ENCODE peak calls at places on chromosomes 13 and 19, in four cellular contexts. Q is ascending aorta, M is activated B cell treated with CpG ODN at 0.5 μM for 24 hours, F is colonic mucosa. Y is an unnamed sample.

GRCh38 chr13:97238432-97238831 is 16.3 kb downstream of the MBNL2 start:
- DNase-seq in Q (no peak), F (no peak), M (no peak), Y (no peak)

GRCh38 chr19:8641908-8642547 is 11.6 kb downstream of the NFILZ start:
- DNase-seq in F (no peak), Q (no peak), M (no peak), Y (no peak)

GRCh38 chr13:29502391-29503008 is 93.0 kb downstream of the SLC7A1 start:
- DNase-seq in M (no peak), F (no peak), Q (no peak), Y (no peak)

GRCh38 chr13:46964789-46965527 is 68.1 kb upstream of the HTR2A start:
- DNase-seq in F (no peak), M (no peak), Q (no peak), Y (no peak)

GRCh38 chr13:23847545-23847944 is 41.7 kb downstream of the MIPEP start:
- DNase-seq in F (no peak), Q (no peak), M (no peak), Y (no peak)

GRCh38 chr19:40165362-40165937 is 25.8 kb upstream of the MAP3K10 start:
- DNase-seq in F (peak), Q (peak), M (peak), Y (peak)

GRCh38 chr13:95288899-95289500 is 12.3 kb downstream of the ABCC4 start:
- DNase-seq in F (no peak), M (no peak), Q (no peak), Y (no peak)

GRCh38 chr13:101150998-101151397 is 265.3 kb downstream of the NALCN start:
- DNase-seq in Q (no peak), M (no peak), F (no peak), Y (no peak)

GRCh38 chr19:15640294-15640903 is at the start of gene CYP4F3:
- DNase-seq in M (no peak), Q (no peak), F (peak), Y (peak)

GRCh38 chr13:110629735-110630134 is 14.4 kb downstream of the NAXD start:
- DNase-seq in Q (peak), F (no peak), M (no peak), Y (no peak)

GRCh38 chr13:47168086-47168485 is 271.2 kb upstream of the HTR2A start:
- DNase-seq in Q (no peak), M (no peak), F (no peak), Y (no peak)

GRCh38 chr19:19418548-19419260 is 13.2 kb downstream of the GATAD2A start:
- DNase-seq in Q (no peak), F (no peak), M (no peak), Y (no peak)

GRCh38 chr13:65638572-65639168 is 1591.5 kb downstream of the PCDH9 start:
- DNase-seq in F (no peak), M (no peak), Q (no peak), Y (no peak)

Y was measured in stomach.